ENCODE peak calls at places on chromosome 20, in nine cellular contexts. One of them, this sample, is unnamed.
A peak's percentile ranks its signal among the peaks of the same experiment; 100 is the strongest.

GRCh38 chr20:19079536-19080299 is 132.7 kb upstream of the SLC24A3 start:
- DNase-seq in NCI-H1092: no peak
- DNase-seq in NCI-H748 treated with DMSO at 0.1 percent for 48 hours: no peak
- DNase-seq in RPMI7951: peak; percentile 80
- DNase-seq in amygdala: no peak
- DNase-seq in Kasumi-1: no peak
- DNase-seq in AML-193: no peak
- DNase-seq in CD8-positive, alpha-beta memory T cell: no peak
- DNase-seq in NCI-H2107: no peak
- DNase-seq in this sample: no peak

GRCh38 chr20:48761914-48762313 is 65.9 kb downstream of the PREX1 start:
- DNase-seq in NCI-H1092: no peak
- DNase-seq in NCI-H748 treated with DMSO at 0.1 percent for 48 hours: no peak
- DNase-seq in RPMI7951: no peak
- DNase-seq in amygdala: no peak
- DNase-seq in Kasumi-1: no peak
- DNase-seq in AML-193: no peak
- DNase-seq in CD8-positive, alpha-beta memory T cell: peak; percentile 41
- DNase-seq in NCI-H2107: no peak
- DNase-seq in this sample: no peak

GRCh38 chr20:46011631-46012482 is 3.1 kb downstream of the MMP9 start:
- DNase-seq in NCI-H1092: no peak
- DNase-seq in NCI-H748 treated with DMSO at 0.1 percent for 48 hours: no peak
- DNase-seq in RPMI7951: peak; percentile 63
- DNase-seq in amygdala: no peak
- DNase-seq in Kasumi-1: no peak
- DNase-seq in AML-193: no peak
- DNase-seq in CD8-positive, alpha-beta memory T cell: peak; percentile 52
- DNase-seq in NCI-H2107: no peak
- DNase-seq in this sample: no peak

GRCh38 chr20:44610313-44610965 is 28.1 kb downstream of the PKIG start:
- DNase-seq in NCI-H1092: no peak
- DNase-seq in NCI-H748 treated with DMSO at 0.1 percent for 48 hours: no peak
- DNase-seq in RPMI7951: no peak
- DNase-seq in amygdala: no peak
- DNase-seq in Kasumi-1: no peak
- DNase-seq in AML-193: no peak
- DNase-seq in CD8-positive, alpha-beta memory T cell: peak; percentile 68
- DNase-seq in NCI-H2107: no peak
- DNase-seq in this sample: no peak

GRCh38 chr20:2796011-2796660 is 4.3 kb downstream of the CPXM1 start:
- DNase-seq in NCI-H1092: no peak
- DNase-seq in NCI-H748 treated with DMSO at 0.1 percent for 48 hours: no peak
- DNase-seq in RPMI7951: no peak
- DNase-seq in amygdala: no peak
- DNase-seq in Kasumi-1: no peak
- DNase-seq in AML-193: no peak
- DNase-seq in CD8-positive, alpha-beta memory T cell: peak; percentile 38
- DNase-seq in NCI-H2107: no peak
- DNase-seq in this sample: no peak

GRCh38 chr20:309841-310644 is 12.7 kb downstream of the ZCCHC3 start:
- DNase-seq in NCI-H1092: peak; percentile 98
- DNase-seq in NCI-H748 treated with DMSO at 0.1 percent for 48 hours: peak; percentile 99
- DNase-seq in RPMI7951: peak; percentile 100
- DNase-seq in amygdala: peak; percentile 98
- DNase-seq in Kasumi-1: no peak
- DNase-seq in AML-193: peak; percentile 79
- DNase-seq in CD8-positive, alpha-beta memory T cell: peak; percentile 80
- DNase-seq in NCI-H2107: peak; percentile 88
- DNase-seq in this sample: peak; percentile 100

GRCh38 chr20:5364997-5365597 is 48.3 kb upstream of the PROKR2 start:
- DNase-seq in NCI-H1092: no peak
- DNase-seq in NCI-H748 treated with DMSO at 0.1 percent for 48 hours: no peak
- DNase-seq in RPMI7951: peak; percentile 85
- DNase-seq in amygdala: no peak
- DNase-seq in Kasumi-1: no peak
- DNase-seq in AML-193: no peak
- DNase-seq in CD8-positive, alpha-beta memory T cell: no peak
- DNase-seq in NCI-H2107: no peak
- DNase-seq in this sample: no peak

GRCh38 chr20:58140787-58141396 is 87.6 kb downstream of the ANKRD60 start:
- DNase-seq in NCI-H1092: no peak
- DNase-seq in NCI-H748 treated with DMSO at 0.1 percent for 48 hours: no peak
- DNase-seq in RPMI7951: no peak
- DNase-seq in amygdala: no peak
- DNase-seq in Kasumi-1: no peak
- DNase-seq in AML-193: no peak
- DNase-seq in CD8-positive, alpha-beta memory T cell: no peak
- DNase-seq in NCI-H2107: no peak
- DNase-seq in this sample: peak; percentile 41

GRCh38 chr20:44958276-44958675 is 1.9 kb downstream of the TOMM34 start:
- DNase-seq in NCI-H1092: no peak
- DNase-seq in NCI-H748 treated with DMSO at 0.1 percent for 48 hours: no peak
- DNase-seq in RPMI7951: no peak
- DNase-seq in amygdala: no peak
- DNase-seq in Kasumi-1: no peak
- DNase-seq in AML-193: no peak
- DNase-seq in CD8-positive, alpha-beta memory T cell: no peak
- DNase-seq in NCI-H2107: no peak
- DNase-seq in this sample: no peak

GRCh38 chr20:22321191-22321590 is 263.2 kb downstream of the FOXA2 start:
- DNase-seq in NCI-H1092: no peak
- DNase-seq in NCI-H748 treated with DMSO at 0.1 percent for 48 hours: no peak
- DNase-seq in RPMI7951: no peak
- DNase-seq in amygdala: no peak
- DNase-seq in Kasumi-1: no peak
- DNase-seq in AML-193: no peak
- DNase-seq in CD8-positive, alpha-beta memory T cell: no peak
- DNase-seq in NCI-H2107: no peak
- DNase-seq in this sample: no peak

GRCh38 chr20:6686171-6686570 is 81.3 kb upstream of the BMP2 start:
- DNase-seq in NCI-H1092: no peak
- DNase-seq in NCI-H748 treated with DMSO at 0.1 percent for 48 hours: no peak
- DNase-seq in RPMI7951: no peak
- DNase-seq in amygdala: no peak
- DNase-seq in Kasumi-1: peak; percentile 16
- DNase-seq in AML-193: no peak
- DNase-seq in CD8-positive, alpha-beta memory T cell: no peak
- DNase-seq in NCI-H2107: no peak
- DNase-seq in this sample: no peak

GRCh38 chr20:34075647-34076046 is 36.4 kb downstream of the EIF2S2 start:
- DNase-seq in NCI-H1092: no peak
- DNase-seq in NCI-H748 treated with DMSO at 0.1 percent for 48 hours: no peak
- DNase-seq in RPMI7951: no peak
- DNase-seq in amygdala: no peak
- DNase-seq in Kasumi-1: no peak
- DNase-seq in AML-193: no peak
- DNase-seq in CD8-positive, alpha-beta memory T cell: no peak
- DNase-seq in NCI-H2107: no peak
- DNase-seq in this sample: no peak